ENCODE peak calls at places on chromosome 18, in seven cellular contexts. N, E, G, K, U, X and P are unnamed samples.

GRCh38 chr18:33588361-33588760 is 10.3 kb downstream of the ASXL3 start:
- DNase-seq in U (no peak), E (no peak), X (no peak), K (no peak), N (no peak), G (no peak), P (no peak)

GRCh38 chr18:5909130-5909529 is 13.8 kb upstream of the TMEM200C start:
- DNase-seq in G (no peak), N (no peak), E (no peak), K (no peak), U (no peak), X (peak; percentile 23), P (no peak)

GRCh38 chr18:44887227-44887631 is 206.5 kb downstream of the SETBP1 start:
- DNase-seq in E (peak; percentile 70), N (no peak), K (no peak), U (peak; percentile 7), X (peak; percentile 79), G (no peak), P (no peak)

GRCh38 chr18:53131001-53131400 is 791.0 kb downstream of the DCC start:
- DNase-seq in N (no peak), U (no peak), X (no peak), K (no peak), E (no peak), G (no peak), P (no peak)

GRCh38 chr18:12895016-12895415 is 11.0 kb upstream of the PTPN2 start:
- DNase-seq in E (no peak), N (no peak), G (no peak), K (no peak), X (no peak), U (no peak), P (no peak)

GRCh38 chr18:45449761-45450227 is 165.5 kb upstream of the SLC14A2 start:
- DNase-seq in U (no peak), K (no peak), G (no peak), E (no peak), X (peak; percentile 33), N (no peak), P (no peak)

GRCh38 chr18:34867520-34867919 is 157.4 kb downstream of the DTNA start:
- DNase-seq in E (no peak), K (no peak), N (peak; percentile 7), X (no peak), U (no peak), G (no peak), P (no peak)

GRCh38 chr18:76464281-76465259 is 30.5 kb downstream of the ZNF516 start:
- DNase-seq in G (no peak), X (no peak), K (no peak), N (no peak), U (no peak), E (no peak), P (no peak)

GRCh38 chr18:49174478-49174877 is 223.7 kb upstream of the SMAD7 start:
- DNase-seq in K (no peak), G (no peak), U (peak; percentile 90), E (no peak), N (no peak), X (peak; percentile 34), P (no peak)

GRCh38 chr18:49865401-49865800 is 52.1 kb upstream of the ACAA2 start:
- DNase-seq in X (no peak), E (no peak), U (no peak), N (peak; percentile 67), G (no peak), K (no peak), P (no peak)

GRCh38 chr18:8468911-8469310 is 140.3 kb upstream of the RAB12 start:
- DNase-seq in G (no peak), E (no peak), N (peak; percentile 36), X (peak; percentile 42), K (no peak), U (no peak), P (no peak)

GRCh38 chr18:79459946-79460345 is 64.2 kb downstream of the NFATC1 start:
- DNase-seq in K (no peak), U (no peak), X (peak; percentile 47), N (no peak), E (no peak), G (no peak), P (no peak)

GRCh38 chr18:52582516-52582915 is 242.5 kb downstream of the DCC start:
- DNase-seq in N (no peak), U (no peak), E (no peak), G (no peak), K (no peak), X (no peak), P (no peak)

GRCh38 chr18:32048507-32049091 is 30.0 kb downstream of the RNF125 start:
- DNase-seq in G (no peak), X (no peak), K (no peak), N (no peak), U (peak; percentile 24), E (peak; percentile 20), P (no peak)

GRCh38 chr18:22778996-22779395 is 154.1 kb upstream of the RBBP8 start:
- DNase-seq in K (peak; percentile 19), G (no peak), U (no peak), N (no peak), E (no peak), X (no peak), P (no peak)

GRCh38 chr18:58856881-58857280 is 7.8 kb upstream of the ZNF532 start:
- DNase-seq in N (no peak), E (no peak), X (no peak), K (no peak), G (no peak), U (peak; percentile 76), P (no peak)

GRCh38 chr18:54254265-54254758 is 15.0 kb upstream of the POLI start:
- DNase-seq in E (no peak), X (peak; percentile 44), G (no peak), K (no peak), N (peak; percentile 2), U (peak; percentile 59), P (no peak)

GRCh38 chr18:36294031-36294430 is 3.5 kb upstream of the FHOD3 start:
- DNase-seq in U (peak; percentile 55), G (no peak), X (no peak), E (no peak), K (no peak), N (no peak), P (no peak)

GRCh38 chr18:27713037-27713726 is 463.7 kb downstream of the CDH2 start:
- DNase-seq in N (peak; percentile 92), K (no peak), E (no peak), U (no peak), G (no peak), X (peak; percentile 8), P (no peak)

GRCh38 chr18:77983270-77983669 is 733.6 kb downstream of the GALR1 start:
- DNase-seq in N (no peak), U (no peak), X (no peak), E (no peak), K (no peak), G (no peak), P (no peak)

GRCh38 chr18:58091099-58091611 is 47.1 kb downstream of the NEDD4L start:
- DNase-seq in U (no peak), K (no peak), X (no peak), G (no peak), E (no peak), N (no peak), P (peak; percentile 22)

GRCh38 chr18:76232813-76233212 is 262.2 kb downstream of the ZNF516 start:
- DNase-seq in G (no peak), E (no peak), U (peak; percentile 4), N (no peak), X (peak; percentile 46), K (no peak), P (no peak)

GRCh38 chr18:13465476-13465875 is 246.9 kb downstream of the LDLRAD4 start:
- DNase-seq in E (no peak), K (no peak), G (no peak), X (no peak), N (no peak), U (no peak), P (no peak)

GRCh38 chr18:58525517-58525916 is 103.4 kb downstream of the ALPK2 start:
- DNase-seq in G (no peak), X (peak; percentile 50), N (no peak), U (peak; percentile 59), E (peak; percentile 66), K (no peak), P (no peak)

GRCh38 chr18:23712445-23712844 is 23.2 kb downstream of the LAMA3 start:
- DNase-seq in K (no peak), U (no peak), N (no peak), E (no peak), G (no peak), X (no peak), P (no peak)

GRCh38 chr18:13276530-13277520 is 58.3 kb downstream of the LDLRAD4 start:
- DNase-seq in K (no peak), N (no peak), X (peak; percentile 67), U (no peak), G (no peak), E (peak; percentile 38), P (no peak)

GRCh38 chr18:906416-907170 is 1.9 kb downstream of the ADCYAP1 start:
- DNase-seq in U (no peak), G (no peak), X (peak; percentile 25), N (peak; percentile 54), K (peak; percentile 27), E (no peak), P (no peak)

GRCh38 chr18:54776282-54776977 is 51.8 kb upstream of the RAB27B start:
- DNase-seq in G (no peak), U (peak; percentile 100), N (no peak), X (peak; percentile 95), K (peak; percentile 11), E (peak; percentile 32), P (no peak)

GRCh38 chr18:41126541-41127235 is 828.3 kb upstream of the PIK3C3 start:
- DNase-seq in X (peak; percentile 55), N (no peak), U (peak; percentile 61), E (no peak), K (no peak), G (no peak), P (no peak)

GRCh38 chr18:12376034-12376717 is 851 bp downstream of the AFG3L2 start:
- DNase-seq in U (peak; percentile 7), N (no peak), E (peak; percentile 40), X (peak; percentile 36), K (no peak), G (no peak), P (no peak)

GRCh38 chr18:60099709-60100108 is 199.9 kb downstream of the PMAIP1 start:
- DNase-seq in N (no peak), U (no peak), G (no peak), E (no peak), X (no peak), K (no peak), P (no peak)

GRCh38 chr18:75247041-75247551 is 36.5 kb downstream of the TSHZ1 start:
- DNase-seq in N (no peak), K (no peak), U (peak; percentile 79), G (no peak), E (no peak), X (peak; percentile 41), P (no peak)

GRCh38 chr18:57276720-57277284 is 75.6 kb upstream of the ST8SIA3 start:
- DNase-seq in E (no peak), G (no peak), X (no peak), K (no peak), U (no peak), N (no peak), P (no peak)

GRCh38 chr18:12990128-12990485 is 1.1 kb upstream of the CEP192 start:
- DNase-seq in K (no peak), E (peak; percentile 27), G (no peak), X (no peak), N (no peak), U (no peak), P (no peak)

GRCh38 chr18:3454365-3455089 is 4.6 kb downstream of the TGIF1 start:
- DNase-seq in N (no peak), X (peak; percentile 77), K (peak; percentile 37), G (peak; percentile 29), E (peak; percentile 34), U (peak; percentile 65), P (no peak)

GRCh38 chr18:5890606-5891360 is 4.5 kb downstream of the TMEM200C start:
- DNase-seq in X (peak; percentile 82), N (no peak), G (no peak), U (peak; percentile 1), K (no peak), E (peak; percentile 5), P (no peak)